ENCODE peak calls at places on chromosomes 7 and 10, in five cellular contexts. One of them, this sample, is unnamed.

GRCh38 chr10:33801705-33802104 is 467.2 kb upstream of the NRP1 start:
- DNase-seq in lung microvascular endothelial cell: no peak
- DNase-seq in NCI-H748 treated with DMSO at 0.1 percent for 48 hours: no peak
- DNase-seq in SW480: peak
- DNase-seq in Karpas-422: no peak
- DNase-seq in this sample: no peak

GRCh38 chr10:78865518-78865835 is 203.3 kb upstream of the ZMIZ1 start:
- DNase-seq in lung microvascular endothelial cell: no peak
- DNase-seq in NCI-H748 treated with DMSO at 0.1 percent for 48 hours: no peak
- DNase-seq in SW480: no peak
- DNase-seq in Karpas-422: no peak
- DNase-seq in this sample: no peak

GRCh38 chr7:40839881-40840280 is 705.1 kb downstream of the SUGCT start:
- DNase-seq in NCI-H748 treated with DMSO at 0.1 percent for 48 hours: no peak
- DNase-seq in SW480: no peak
- DNase-seq in Karpas-422: no peak
- DNase-seq in lung microvascular endothelial cell: no peak
- DNase-seq in this sample: no peak

GRCh38 chr7:57215423-57215822 is 83.2 kb upstream of the ZNF479 start:
- DNase-seq in NCI-H748 treated with DMSO at 0.1 percent for 48 hours: no peak
- DNase-seq in Karpas-422: no peak
- DNase-seq in SW480: no peak
- DNase-seq in lung microvascular endothelial cell: no peak
- DNase-seq in this sample: no peak

GRCh38 chr7:74283858-74284447 is 5.3 kb upstream of the CLIP2 start:
- DNase-seq in Karpas-422: no peak
- DNase-seq in lung microvascular endothelial cell: no peak
- DNase-seq in SW480: no peak
- DNase-seq in NCI-H748 treated with DMSO at 0.1 percent for 48 hours: no peak
- DNase-seq in this sample: no peak

GRCh38 chr7:143362126-143362961 is at the start of gene FAM131B:
- DNase-seq in SW480: no peak
- DNase-seq in Karpas-422: no peak
- DNase-seq in NCI-H748 treated with DMSO at 0.1 percent for 48 hours: no peak
- DNase-seq in lung microvascular endothelial cell: no peak
- DNase-seq in this sample: no peak

GRCh38 chr7:36961097-36961496 is 236.8 kb upstream of the AOAH start:
- DNase-seq in SW480: no peak
- DNase-seq in Karpas-422: no peak
- DNase-seq in NCI-H748 treated with DMSO at 0.1 percent for 48 hours: no peak
- DNase-seq in lung microvascular endothelial cell: no peak
- DNase-seq in this sample: no peak

GRCh38 chr10:112815238-112816032 is 134.6 kb upstream of the TCF7L2 start:
- DNase-seq in lung microvascular endothelial cell: peak
- DNase-seq in SW480: peak
- DNase-seq in Karpas-422: no peak
- DNase-seq in NCI-H748 treated with DMSO at 0.1 percent for 48 hours: no peak
- DNase-seq in this sample: no peak

GRCh38 chr10:14880201-14880600 is 1.5 kb downstream of the SUV39H2 start:
- DNase-seq in Karpas-422: no peak
- DNase-seq in SW480: no peak
- DNase-seq in lung microvascular endothelial cell: no peak
- DNase-seq in NCI-H748 treated with DMSO at 0.1 percent for 48 hours: no peak
- DNase-seq in this sample: no peak

GRCh38 chr10:110815354-110816004 is 56.2 kb upstream of the PDCD4 start:
- DNase-seq in lung microvascular endothelial cell: no peak
- DNase-seq in SW480: no peak
- DNase-seq in NCI-H748 treated with DMSO at 0.1 percent for 48 hours: no peak
- DNase-seq in Karpas-422: no peak
- DNase-seq in this sample: no peak

GRCh38 chr7:108413782-108414492 is 42.3 kb downstream of the NRCAM start:
- DNase-seq in Karpas-422: no peak
- DNase-seq in NCI-H748 treated with DMSO at 0.1 percent for 48 hours: no peak
- DNase-seq in SW480: no peak
- DNase-seq in lung microvascular endothelial cell: peak
- DNase-seq in this sample: no peak

GRCh38 chr7:151339651-151340377 is 1.8 kb upstream of the NUB1 start:
- DNase-seq in lung microvascular endothelial cell: no peak
- DNase-seq in Karpas-422: peak
- DNase-seq in SW480: no peak
- DNase-seq in NCI-H748 treated with DMSO at 0.1 percent for 48 hours: no peak
- DNase-seq in this sample: no peak

GRCh38 chr10:13180788-13181187 is 19.4 kb downstream of the MCM10 start:
- DNase-seq in Karpas-422: no peak
- DNase-seq in SW480: no peak
- DNase-seq in lung microvascular endothelial cell: no peak
- DNase-seq in NCI-H748 treated with DMSO at 0.1 percent for 48 hours: no peak
- DNase-seq in this sample: no peak

GRCh38 chr10:95876756-95877155 is 31.0 kb upstream of the CC2D2B start:
- DNase-seq in Karpas-422: no peak
- DNase-seq in lung microvascular endothelial cell: no peak
- DNase-seq in SW480: no peak
- DNase-seq in NCI-H748 treated with DMSO at 0.1 percent for 48 hours: no peak
- DNase-seq in this sample: no peak

GRCh38 chr10:132808247-132808567 is 22.3 kb upstream of the NKX6-2 start:
- DNase-seq in SW480: no peak
- DNase-seq in NCI-H748 treated with DMSO at 0.1 percent for 48 hours: no peak
- DNase-seq in lung microvascular endothelial cell: no peak
- DNase-seq in Karpas-422: no peak
- DNase-seq in this sample: no peak

GRCh38 chr10:3931224-3931623 is 146.2 kb upstream of the KLF6 start:
- DNase-seq in SW480: no peak
- DNase-seq in Karpas-422: no peak
- DNase-seq in NCI-H748 treated with DMSO at 0.1 percent for 48 hours: no peak
- DNase-seq in lung microvascular endothelial cell: peak
- DNase-seq in this sample: no peak

GRCh38 chr7:136045992-136046391 is 68.8 kb upstream of the MTPN start:
- DNase-seq in NCI-H748 treated with DMSO at 0.1 percent for 48 hours: no peak
- DNase-seq in lung microvascular endothelial cell: no peak
- DNase-seq in Karpas-422: no peak
- DNase-seq in SW480: no peak
- DNase-seq in this sample: no peak

GRCh38 chr10:22682237-22683192 is 31.9 kb downstream of the PIP4K2A start:
- DNase-seq in lung microvascular endothelial cell: peak
- DNase-seq in Karpas-422: no peak
- DNase-seq in NCI-H748 treated with DMSO at 0.1 percent for 48 hours: no peak
- DNase-seq in SW480: peak
- DNase-seq in this sample: peak

GRCh38 chr10:88979153-88979562 is 11.4 kb upstream of the FAS start:
- DNase-seq in SW480: peak
- DNase-seq in Karpas-422: no peak
- DNase-seq in lung microvascular endothelial cell: no peak
- DNase-seq in NCI-H748 treated with DMSO at 0.1 percent for 48 hours: no peak
- DNase-seq in this sample: no peak

GRCh38 chr7:36165059-36165458 is 12.0 kb downstream of the EEPD1 start:
- DNase-seq in NCI-H748 treated with DMSO at 0.1 percent for 48 hours: no peak
- DNase-seq in SW480: no peak
- DNase-seq in lung microvascular endothelial cell: no peak
- DNase-seq in Karpas-422: no peak
- DNase-seq in this sample: no peak

GRCh38 chr7:147477526-147477925 is 1113.0 kb upstream of the C7orf33 start:
- DNase-seq in lung microvascular endothelial cell: no peak
- DNase-seq in SW480: no peak
- DNase-seq in Karpas-422: no peak
- DNase-seq in NCI-H748 treated with DMSO at 0.1 percent for 48 hours: no peak
- DNase-seq in this sample: no peak

GRCh38 chr7:28686418-28686800 is 271.7 kb downstream of the TRIL start:
- DNase-seq in lung microvascular endothelial cell: peak
- DNase-seq in Karpas-422: no peak
- DNase-seq in NCI-H748 treated with DMSO at 0.1 percent for 48 hours: no peak
- DNase-seq in SW480: no peak
- DNase-seq in this sample: no peak

GRCh38 chr10:43037942-43038782 is 38.7 kb upstream of the RET start:
- DNase-seq in NCI-H748 treated with DMSO at 0.1 percent for 48 hours: no peak
- DNase-seq in lung microvascular endothelial cell: no peak
- DNase-seq in SW480: no peak
- DNase-seq in Karpas-422: no peak
- DNase-seq in this sample: no peak

GRCh38 chr7:87220734-87221215 is 1.2 kb upstream of the TMEM243 start:
- DNase-seq in NCI-H748 treated with DMSO at 0.1 percent for 48 hours: peak
- DNase-seq in Karpas-422: no peak
- DNase-seq in lung microvascular endothelial cell: no peak
- DNase-seq in SW480: peak
- DNase-seq in this sample: no peak

GRCh38 chr10:67971311-67971710 is 86.9 kb downstream of the SIRT1 start:
- DNase-seq in NCI-H748 treated with DMSO at 0.1 percent for 48 hours: no peak
- DNase-seq in SW480: no peak
- DNase-seq in Karpas-422: no peak
- DNase-seq in lung microvascular endothelial cell: no peak
- DNase-seq in this sample: no peak

This sample was measured in OCI-LY7.